ENCODE peak calls at places on chromosome 7, in eight cellular contexts. Q is HFF-Myc; Z is kidney; S is astrocyte of the spinal cord; K is CD8-positive, alpha-beta memory T cell; N is HL-60; T is aorta; L is coronary artery. F is an unnamed sample.
A peak's percentile ranks its signal among the peaks of the same experiment; 100 is the strongest.

GRCh38 chr7:73952266-73952665 is 75.7 kb upstream of the ELN start:
- DNase-seq in Q (no peak), Z (no peak), S (no peak), K (no peak), N (no peak), T (no peak), L (no peak), F (no peak)

GRCh38 chr7:46485481-46486065 is 564.5 kb upstream of the IGFBP3 start:
- DNase-seq in Q (no peak), Z (no peak), S (peak; percentile 73), K (no peak), N (no peak), T (no peak), L (no peak), F (no peak)

GRCh38 chr7:115491744-115492380 is 538.7 kb downstream of the TFEC start:
- DNase-seq in Q (no peak), Z (no peak), S (no peak), K (no peak), N (no peak), T (no peak), L (no peak), F (no peak)

GRCh38 chr7:1081931-1082401 is 5.9 kb upstream of the GPER1 start:
- DNase-seq in Q (peak; percentile 73), Z (no peak), S (peak; percentile 47), K (no peak), N (no peak), T (no peak), L (no peak), F (no peak)

GRCh38 chr7:6422926-6423632 is 24.7 kb downstream of the DAGLB start:
- DNase-seq in Q (no peak), Z (no peak), S (no peak), K (no peak), N (peak; percentile 91), T (no peak), L (no peak), F (no peak)

GRCh38 chr7:85184599-85185354 is 2.1 kb downstream of the SEMA3D start:
- DNase-seq in Q (peak; percentile 44), Z (peak; percentile 59), S (peak; percentile 20), K (no peak), N (no peak), T (peak; percentile 86), L (no peak), F (no peak)

GRCh38 chr7:6161463-6162330 is 110.7 kb downstream of the CYTH3 start:
- DNase-seq in Q (no peak), Z (no peak), S (no peak), K (no peak), N (no peak), T (no peak), L (peak; percentile 64), F (no peak)

GRCh38 chr7:48300301-48300700 is 129.0 kb downstream of the ABCA13 start:
- DNase-seq in Q (no peak), Z (no peak), S (no peak), K (no peak), N (no peak), T (no peak), L (no peak), F (no peak)

GRCh38 chr7:109821156-109821555 is 1251.5 kb downstream of the DNAJB9 start:
- DNase-seq in Q (no peak), Z (no peak), S (no peak), K (no peak), N (no peak), T (no peak), L (no peak), F (no peak)

GRCh38 chr7:102306916-102307677 is 20.4 kb downstream of the SH2B2 start:
- DNase-seq in Q (no peak), Z (peak; percentile 94), S (peak; percentile 50), K (no peak), N (peak; percentile 45), T (no peak), L (no peak), F (no peak)

GRCh38 chr7:106757846-106758245 is 96.9 kb upstream of the CCDC71L start:
- DNase-seq in Q (no peak), Z (peak; percentile 68), S (peak; percentile 15), K (no peak), N (peak; percentile 79), T (no peak), L (no peak), F (no peak)

GRCh38 chr7:134851141-134851540 is 71.7 kb downstream of the CALD1 start:
- DNase-seq in Q (no peak), Z (no peak), S (no peak), K (no peak), N (no peak), T (no peak), L (no peak), F (no peak)

GRCh38 chr7:87363342-87363741 is 17.9 kb downstream of the CROT start:
- DNase-seq in Q (no peak), Z (no peak), S (no peak), K (no peak), N (no peak), T (no peak), L (no peak), F (no peak)

GRCh38 chr7:27751888-27752660 is 12.1 kb downstream of the TAX1BP1 start:
- DNase-seq in Q (no peak), Z (no peak), S (no peak), K (no peak), N (no peak), T (no peak), L (no peak), F (no peak)

GRCh38 chr7:33043875-33044718 is 18.5 kb downstream of the NT5C3A start:
- DNase-seq in Q (no peak), Z (no peak), S (no peak), K (no peak), N (no peak), T (no peak), L (no peak), F (no peak)

GRCh38 chr7:29091722-29092121 is 54.6 kb downstream of the CPVL start:
- DNase-seq in Q (no peak), Z (no peak), S (peak; percentile 2), K (no peak), N (no peak), T (no peak), L (no peak), F (no peak)

GRCh38 chr7:98387544-98388226 is 13.2 kb downstream of the BAIAP2L1 start:
- DNase-seq in Q (no peak), Z (no peak), S (no peak), K (no peak), N (no peak), T (no peak), L (no peak), F (no peak)

GRCh38 chr7:7972927-7973594 is 4.5 kb downstream of the GLCCI1 start:
- DNase-seq in Q (no peak), Z (no peak), S (no peak), K (no peak), N (no peak), T (no peak), L (no peak), F (no peak)

GRCh38 chr7:87220734-87221215 is 1.2 kb upstream of the TMEM243 start:
- DNase-seq in Q (no peak), Z (no peak), S (no peak), K (no peak), N (no peak), T (no peak), L (no peak), F (no peak)

GRCh38 chr7:87797798-87798403 is 78.3 kb downstream of the SLC25A40 start:
- DNase-seq in Q (peak; percentile 26), Z (no peak), S (peak; percentile 51), K (peak; percentile 31), N (peak; percentile 26), T (no peak), L (no peak), F (peak; percentile 3)

GRCh38 chr7:157757211-157757610 is 420.4 kb downstream of the DNAJB6 start:
- DNase-seq in Q (no peak), Z (peak; percentile 66), S (no peak), K (no peak), N (no peak), T (peak; percentile 64), L (no peak), F (no peak)

GRCh38 chr7:134870781-134871180 is 91.3 kb downstream of the CALD1 start:
- DNase-seq in Q (no peak), Z (no peak), S (no peak), K (no peak), N (no peak), T (no peak), L (no peak), F (no peak)

GRCh38 chr7:50330701-50331100 is 26.2 kb downstream of the IKZF1 start:
- DNase-seq in Q (no peak), Z (no peak), S (no peak), K (no peak), N (peak; percentile 53), T (no peak), L (no peak), F (no peak)
- H3K4me3 ChIP-seq in Q (no peak overlapping the region), Z (no peak overlapping the region), S (no peak overlapping the region), K (peak overlapping the region; percentile 12), N (no peak overlapping the region), T (no peak overlapping the region), L (no peak overlapping the region), F (no peak overlapping the region)

DNA sequence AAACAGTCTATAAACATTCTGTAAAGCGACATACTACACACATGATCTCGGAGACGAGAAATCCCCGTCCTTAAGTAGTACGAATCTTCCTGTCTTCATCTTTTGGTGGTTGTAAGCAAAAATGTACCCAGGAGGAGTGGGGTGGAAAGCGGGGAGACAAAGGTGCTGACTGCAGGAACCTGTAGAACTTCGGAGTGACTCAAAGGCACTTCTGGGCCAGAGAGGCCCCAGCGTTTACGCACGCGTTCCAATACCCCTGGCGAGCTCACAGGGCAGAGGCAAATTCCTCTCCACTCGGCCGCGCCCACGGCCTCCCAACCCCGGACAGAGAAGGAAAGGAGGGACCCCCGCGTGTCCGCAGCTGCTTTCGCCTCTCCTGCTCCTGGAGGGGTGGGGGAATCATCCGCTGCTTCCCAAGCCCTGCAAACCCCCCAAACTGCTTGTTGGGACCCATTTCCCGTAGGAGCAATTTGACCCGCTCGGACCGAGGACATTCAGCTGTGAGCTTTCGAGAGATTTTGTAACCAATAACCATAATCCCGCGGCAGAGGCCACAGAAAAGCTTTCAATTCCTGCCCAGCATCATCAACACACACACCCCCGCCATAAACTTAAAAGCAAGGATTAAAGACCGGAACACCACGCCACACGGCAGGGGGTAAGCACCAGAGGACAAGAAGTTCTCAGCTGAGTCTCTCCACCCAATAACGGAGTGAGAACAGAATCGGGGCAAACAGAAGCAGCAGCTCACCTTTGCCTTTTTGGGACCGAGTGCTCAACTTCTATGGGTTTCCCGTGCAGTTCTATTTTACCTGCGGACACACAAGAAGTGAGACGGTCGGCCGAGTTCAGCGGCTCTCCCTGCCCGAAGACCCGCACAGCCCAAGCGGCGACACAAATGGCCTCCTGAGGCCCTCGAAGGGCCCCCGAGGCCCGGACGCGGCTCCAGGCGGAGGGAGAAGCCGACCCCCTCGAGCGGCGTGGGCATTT is 2.3 kb downstream of the IGF2BP3 start:
- DNase-seq in Q (no peak), Z (no peak), S (peak; percentile 63), K (peak; percentile 27), N (peak; percentile 52), T (no peak), L (no peak), F (no peak)
- H3K4me3 ChIP-seq in Q (peak overlapping the region; percentile 76), Z (no peak overlapping the region), S (peak overlapping the region; percentile 86), K (peak overlapping the region; percentile 14), N (peak overlapping the region; percentile 63), T (no peak overlapping the region), L (peak overlapping the region; percentile 66), F (peak overlapping the region; percentile 71)

GRCh38 chr7:94396606-94397005 is 1.9 kb downstream of the COL1A2 start:
- DNase-seq in Q (no peak), Z (no peak), S (peak; percentile 51), K (no peak), N (no peak), T (no peak), L (no peak), F (no peak)
- H3K4me3 ChIP-seq in Q (peak overlapping the region; percentile 67), Z (peak overlapping the region; percentile 65), S (peak overlapping the region; percentile 61), K (no peak overlapping the region), N (no peak overlapping the region), T (peak overlapping the region; percentile 97), L (peak overlapping the region; percentile 80), F (peak overlapping the region; percentile 73)

GRCh38 chr7:130274983-130275649 is 8.5 kb downstream of the CPA2 start:
- DNase-seq in Q (no peak), Z (no peak), S (no peak), K (no peak), N (no peak), T (no peak), L (no peak), F (no peak)
- H3K4me3 ChIP-seq in Q (no peak overlapping the region), Z (no peak overlapping the region), S (no peak overlapping the region), K (no peak overlapping the region), N (no peak overlapping the region), T (no peak overlapping the region), L (no peak overlapping the region), F (no peak overlapping the region)

F was measured in AG04449.